ENCODE peak calls at places on chromosome 6, in eight cellular contexts. One of them, this sample, is unnamed.

GRCh38 chr6:101741474-101742171 is 348.1 kb downstream of the GRIK2 start:
- DNase-seq in upper lobe of right lung: no peak
- DNase-seq in HEK293T: no peak
- DNase-seq in fibroblast of lung: no peak
- DNase-seq in NCI-H2029: no peak
- DNase-seq in uterus: no peak
- DNase-seq in breast epithelium: no peak
- DNase-seq in stimulated activated CD4-positive, alpha-beta T cell treated with anti-CD3 and anti-CD28 coated beads, Interleukin-2, amount 100 ng/mL, for 48 hours: no peak
- DNase-seq in this sample: no peak

GRCh38 chr6:7734707-7735383 is 8.9 kb downstream of the BMP6 start:
- DNase-seq in upper lobe of right lung: no peak
- DNase-seq in HEK293T: no peak
- DNase-seq in fibroblast of lung: no peak
- DNase-seq in NCI-H2029: no peak
- DNase-seq in uterus: no peak
- DNase-seq in breast epithelium: no peak
- DNase-seq in stimulated activated CD4-positive, alpha-beta T cell treated with anti-CD3 and anti-CD28 coated beads, Interleukin-2, amount 100 ng/mL, for 48 hours: no peak
- DNase-seq in this sample: no peak

GRCh38 chr6:158413814-158414563 is 101.7 kb downstream of the TULP4 start:
- DNase-seq in upper lobe of right lung: no peak
- DNase-seq in HEK293T: no peak
- DNase-seq in fibroblast of lung: no peak
- DNase-seq in NCI-H2029: no peak
- DNase-seq in uterus: no peak
- DNase-seq in breast epithelium: no peak
- DNase-seq in stimulated activated CD4-positive, alpha-beta T cell treated with anti-CD3 and anti-CD28 coated beads, Interleukin-2, amount 100 ng/mL, for 48 hours: no peak
- DNase-seq in this sample: no peak

GRCh38 chr6:166683477-166683876 is 56.4 kb upstream of the RPS6KA2 start:
- DNase-seq in upper lobe of right lung: peak; percentile 22
- DNase-seq in HEK293T: no peak
- DNase-seq in fibroblast of lung: peak; percentile 37
- DNase-seq in NCI-H2029: no peak
- DNase-seq in uterus: no peak
- DNase-seq in breast epithelium: no peak
- DNase-seq in stimulated activated CD4-positive, alpha-beta T cell treated with anti-CD3 and anti-CD28 coated beads, Interleukin-2, amount 100 ng/mL, for 48 hours: no peak
- DNase-seq in this sample: no peak

GRCh38 chr6:170374571-170375444 is 68.2 kb downstream of the FAM120B start:
- DNase-seq in upper lobe of right lung: no peak
- DNase-seq in HEK293T: no peak
- DNase-seq in fibroblast of lung: peak; percentile 10
- DNase-seq in NCI-H2029: no peak
- DNase-seq in uterus: no peak
- DNase-seq in breast epithelium: no peak
- DNase-seq in stimulated activated CD4-positive, alpha-beta T cell treated with anti-CD3 and anti-CD28 coated beads, Interleukin-2, amount 100 ng/mL, for 48 hours: no peak
- DNase-seq in this sample: no peak

GRCh38 chr6:33492093-33492492 is 37.7 kb downstream of the ZBTB9 start:
- DNase-seq in upper lobe of right lung: no peak
- DNase-seq in HEK293T: no peak
- DNase-seq in fibroblast of lung: no peak
- DNase-seq in NCI-H2029: no peak
- DNase-seq in uterus: no peak
- DNase-seq in breast epithelium: no peak
- DNase-seq in stimulated activated CD4-positive, alpha-beta T cell treated with anti-CD3 and anti-CD28 coated beads, Interleukin-2, amount 100 ng/mL, for 48 hours: no peak
- DNase-seq in this sample: no peak

GRCh38 chr6:136250686-136251008 is 536 bp upstream of the MTFR2 start:
- DNase-seq in upper lobe of right lung: no peak
- DNase-seq in HEK293T: no peak
- DNase-seq in fibroblast of lung: no peak
- DNase-seq in NCI-H2029: no peak
- DNase-seq in uterus: no peak
- DNase-seq in breast epithelium: no peak
- DNase-seq in stimulated activated CD4-positive, alpha-beta T cell treated with anti-CD3 and anti-CD28 coated beads, Interleukin-2, amount 100 ng/mL, for 48 hours: no peak
- DNase-seq in this sample: no peak

GRCh38 chr6:12246900-12247299 is 43.3 kb upstream of the EDN1 start:
- DNase-seq in upper lobe of right lung: no peak
- DNase-seq in HEK293T: no peak
- DNase-seq in fibroblast of lung: no peak
- DNase-seq in NCI-H2029: no peak
- DNase-seq in uterus: no peak
- DNase-seq in breast epithelium: no peak
- DNase-seq in stimulated activated CD4-positive, alpha-beta T cell treated with anti-CD3 and anti-CD28 coated beads, Interleukin-2, amount 100 ng/mL, for 48 hours: no peak
- DNase-seq in this sample: no peak

GRCh38 chr6:130760006-130760405 is 67.2 kb upstream of the SMLR1 start:
- DNase-seq in upper lobe of right lung: no peak
- DNase-seq in HEK293T: peak; percentile 50
- DNase-seq in fibroblast of lung: peak; percentile 61
- DNase-seq in NCI-H2029: no peak
- DNase-seq in uterus: no peak
- DNase-seq in breast epithelium: no peak
- DNase-seq in stimulated activated CD4-positive, alpha-beta T cell treated with anti-CD3 and anti-CD28 coated beads, Interleukin-2, amount 100 ng/mL, for 48 hours: no peak
- DNase-seq in this sample: no peak

GRCh38 chr6:138765896-138766487 is 7.6 kb upstream of the CCDC28A start:
- DNase-seq in upper lobe of right lung: no peak
- DNase-seq in HEK293T: peak; percentile 31
- DNase-seq in fibroblast of lung: peak; percentile 70
- DNase-seq in NCI-H2029: no peak
- DNase-seq in uterus: no peak
- DNase-seq in breast epithelium: no peak
- DNase-seq in stimulated activated CD4-positive, alpha-beta T cell treated with anti-CD3 and anti-CD28 coated beads, Interleukin-2, amount 100 ng/mL, for 48 hours: no peak
- DNase-seq in this sample: no peak

GRCh38 chr6:158232445-158233213 is 64.5 kb downstream of the GTF2H5 start:
- DNase-seq in upper lobe of right lung: peak; percentile 85
- DNase-seq in HEK293T: peak; percentile 69
- DNase-seq in fibroblast of lung: peak; percentile 68
- DNase-seq in NCI-H2029: peak; percentile 57
- DNase-seq in uterus: peak; percentile 51
- DNase-seq in breast epithelium: peak; percentile 86
- DNase-seq in stimulated activated CD4-positive, alpha-beta T cell treated with anti-CD3 and anti-CD28 coated beads, Interleukin-2, amount 100 ng/mL, for 48 hours: peak; percentile 25
- DNase-seq in this sample: peak; percentile 93

GRCh38 chr6:109117346-109118035 is 22.2 kb downstream of the CEP57L1 start:
- DNase-seq in upper lobe of right lung: no peak
- DNase-seq in HEK293T: no peak
- DNase-seq in fibroblast of lung: no peak
- DNase-seq in NCI-H2029: no peak
- DNase-seq in uterus: no peak
- DNase-seq in breast epithelium: no peak
- DNase-seq in stimulated activated CD4-positive, alpha-beta T cell treated with anti-CD3 and anti-CD28 coated beads, Interleukin-2, amount 100 ng/mL, for 48 hours: no peak
- DNase-seq in this sample: no peak

GRCh38 chr6:39251406-39251805 is 22.1 kb upstream of the KCNK5 start:
- DNase-seq in upper lobe of right lung: no peak
- DNase-seq in HEK293T: no peak
- DNase-seq in fibroblast of lung: no peak
- DNase-seq in NCI-H2029: peak; percentile 91
- DNase-seq in uterus: no peak
- DNase-seq in breast epithelium: no peak
- DNase-seq in stimulated activated CD4-positive, alpha-beta T cell treated with anti-CD3 and anti-CD28 coated beads, Interleukin-2, amount 100 ng/mL, for 48 hours: no peak
- DNase-seq in this sample: no peak

GRCh38 chr6:128719786-128720185 is 163.2 kb upstream of the LAMA2 start:
- DNase-seq in upper lobe of right lung: no peak
- DNase-seq in HEK293T: no peak
- DNase-seq in fibroblast of lung: no peak
- DNase-seq in NCI-H2029: no peak
- DNase-seq in uterus: no peak
- DNase-seq in breast epithelium: no peak
- DNase-seq in stimulated activated CD4-positive, alpha-beta T cell treated with anti-CD3 and anti-CD28 coated beads, Interleukin-2, amount 100 ng/mL, for 48 hours: no peak
- DNase-seq in this sample: no peak

GRCh38 chr6:140051521-140052455 is 677.3 kb upstream of the CITED2 start:
- DNase-seq in upper lobe of right lung: no peak
- DNase-seq in HEK293T: no peak
- DNase-seq in fibroblast of lung: peak; percentile 90
- DNase-seq in NCI-H2029: no peak
- DNase-seq in uterus: no peak
- DNase-seq in breast epithelium: no peak
- DNase-seq in stimulated activated CD4-positive, alpha-beta T cell treated with anti-CD3 and anti-CD28 coated beads, Interleukin-2, amount 100 ng/mL, for 48 hours: no peak
- DNase-seq in this sample: no peak

GRCh38 chr6:7805088-7805756 is 79.3 kb downstream of the BMP6 start:
- DNase-seq in upper lobe of right lung: no peak
- DNase-seq in HEK293T: no peak
- DNase-seq in fibroblast of lung: no peak
- DNase-seq in NCI-H2029: peak; percentile 74
- DNase-seq in uterus: no peak
- DNase-seq in breast epithelium: no peak
- DNase-seq in stimulated activated CD4-positive, alpha-beta T cell treated with anti-CD3 and anti-CD28 coated beads, Interleukin-2, amount 100 ng/mL, for 48 hours: no peak
- DNase-seq in this sample: no peak

GRCh38 chr6:110002676-110003075 is 24.6 kb downstream of the GPR6 start:
- DNase-seq in upper lobe of right lung: no peak
- DNase-seq in HEK293T: no peak
- DNase-seq in fibroblast of lung: no peak
- DNase-seq in NCI-H2029: no peak
- DNase-seq in uterus: no peak
- DNase-seq in breast epithelium: no peak
- DNase-seq in stimulated activated CD4-positive, alpha-beta T cell treated with anti-CD3 and anti-CD28 coated beads, Interleukin-2, amount 100 ng/mL, for 48 hours: no peak
- DNase-seq in this sample: no peak

GRCh38 chr6:84033523-84034451 is at the start of gene MRAP2:
- DNase-seq in upper lobe of right lung: peak; percentile 76
- DNase-seq in HEK293T: peak; percentile 53
- DNase-seq in fibroblast of lung: no peak
- DNase-seq in NCI-H2029: peak; percentile 40
- DNase-seq in uterus: peak; percentile 14
- DNase-seq in breast epithelium: no peak
- DNase-seq in stimulated activated CD4-positive, alpha-beta T cell treated with anti-CD3 and anti-CD28 coated beads, Interleukin-2, amount 100 ng/mL, for 48 hours: no peak
- DNase-seq in this sample: no peak

GRCh38 chr6:166005846-166006592 is 161.6 kb downstream of the TBXT start:
- DNase-seq in upper lobe of right lung: no peak
- DNase-seq in HEK293T: peak; percentile 83
- DNase-seq in fibroblast of lung: peak; percentile 93
- DNase-seq in NCI-H2029: no peak
- DNase-seq in uterus: peak; percentile 85
- DNase-seq in breast epithelium: no peak
- DNase-seq in stimulated activated CD4-positive, alpha-beta T cell treated with anti-CD3 and anti-CD28 coated beads, Interleukin-2, amount 100 ng/mL, for 48 hours: no peak
- DNase-seq in this sample: peak; percentile 85

GRCh38 chr6:75611702-75612375 is 10.2 kb downstream of the SENP6 start:
- DNase-seq in upper lobe of right lung: no peak
- DNase-seq in HEK293T: no peak
- DNase-seq in fibroblast of lung: no peak
- DNase-seq in NCI-H2029: no peak
- DNase-seq in uterus: no peak
- DNase-seq in breast epithelium: no peak
- DNase-seq in stimulated activated CD4-positive, alpha-beta T cell treated with anti-CD3 and anti-CD28 coated beads, Interleukin-2, amount 100 ng/mL, for 48 hours: peak; percentile 23
- DNase-seq in this sample: no peak

GRCh38 chr6:80143312-80143960 is 37.0 kb downstream of the BCKDHB start:
- DNase-seq in upper lobe of right lung: no peak
- DNase-seq in HEK293T: no peak
- DNase-seq in fibroblast of lung: peak; percentile 96
- DNase-seq in NCI-H2029: peak; percentile 30
- DNase-seq in uterus: peak; percentile 57
- DNase-seq in breast epithelium: peak; percentile 52
- DNase-seq in stimulated activated CD4-positive, alpha-beta T cell treated with anti-CD3 and anti-CD28 coated beads, Interleukin-2, amount 100 ng/mL, for 48 hours: no peak
- DNase-seq in this sample: no peak

GRCh38 chr6:102223942-102224341 is 830.4 kb downstream of the GRIK2 start:
- DNase-seq in upper lobe of right lung: no peak
- DNase-seq in HEK293T: no peak
- DNase-seq in fibroblast of lung: no peak
- DNase-seq in NCI-H2029: no peak
- DNase-seq in uterus: no peak
- DNase-seq in breast epithelium: no peak
- DNase-seq in stimulated activated CD4-positive, alpha-beta T cell treated with anti-CD3 and anti-CD28 coated beads, Interleukin-2, amount 100 ng/mL, for 48 hours: no peak
- DNase-seq in this sample: no peak

GRCh38 chr6:147654103-147654845 is 145.8 kb downstream of the SAMD5 start:
- DNase-seq in upper lobe of right lung: no peak
- DNase-seq in HEK293T: no peak
- DNase-seq in fibroblast of lung: peak; percentile 11
- DNase-seq in NCI-H2029: no peak
- DNase-seq in uterus: no peak
- DNase-seq in breast epithelium: no peak
- DNase-seq in stimulated activated CD4-positive, alpha-beta T cell treated with anti-CD3 and anti-CD28 coated beads, Interleukin-2, amount 100 ng/mL, for 48 hours: no peak
- DNase-seq in this sample: no peak

GRCh38 chr6:17418281-17419188 is 25.1 kb downstream of the CAP2 start:
- DNase-seq in upper lobe of right lung: no peak
- DNase-seq in HEK293T: no peak
- DNase-seq in fibroblast of lung: no peak
- DNase-seq in NCI-H2029: no peak
- DNase-seq in uterus: no peak
- DNase-seq in breast epithelium: no peak
- DNase-seq in stimulated activated CD4-positive, alpha-beta T cell treated with anti-CD3 and anti-CD28 coated beads, Interleukin-2, amount 100 ng/mL, for 48 hours: no peak
- DNase-seq in this sample: no peak

GRCh38 chr6:88997365-88997764 is 33.9 kb upstream of the RNGTT start:
- DNase-seq in upper lobe of right lung: no peak
- DNase-seq in HEK293T: no peak
- DNase-seq in fibroblast of lung: no peak
- DNase-seq in NCI-H2029: no peak
- DNase-seq in uterus: no peak
- DNase-seq in breast epithelium: no peak
- DNase-seq in stimulated activated CD4-positive, alpha-beta T cell treated with anti-CD3 and anti-CD28 coated beads, Interleukin-2, amount 100 ng/mL, for 48 hours: no peak
- DNase-seq in this sample: no peak

GRCh38 chr6:148085651-148086321 is 256.9 kb upstream of the SASH1 start:
- DNase-seq in upper lobe of right lung: no peak
- DNase-seq in HEK293T: no peak
- DNase-seq in fibroblast of lung: no peak
- DNase-seq in NCI-H2029: no peak
- DNase-seq in uterus: no peak
- DNase-seq in breast epithelium: no peak
- DNase-seq in stimulated activated CD4-positive, alpha-beta T cell treated with anti-CD3 and anti-CD28 coated beads, Interleukin-2, amount 100 ng/mL, for 48 hours: no peak
- DNase-seq in this sample: no peak

GRCh38 chr6:45548657-45549515 is 171.2 kb upstream of the SUPT3H start:
- DNase-seq in upper lobe of right lung: no peak
- DNase-seq in HEK293T: no peak
- DNase-seq in fibroblast of lung: no peak
- DNase-seq in NCI-H2029: no peak
- DNase-seq in uterus: no peak
- DNase-seq in breast epithelium: no peak
- DNase-seq in stimulated activated CD4-positive, alpha-beta T cell treated with anti-CD3 and anti-CD28 coated beads, Interleukin-2, amount 100 ng/mL, for 48 hours: no peak
- DNase-seq in this sample: no peak

GRCh38 chr6:24547243-24547642 is 52.5 kb downstream of the ALDH5A1 start:
- DNase-seq in upper lobe of right lung: no peak
- DNase-seq in HEK293T: peak; percentile 56
- DNase-seq in fibroblast of lung: no peak
- DNase-seq in NCI-H2029: no peak
- DNase-seq in uterus: no peak
- DNase-seq in breast epithelium: no peak
- DNase-seq in stimulated activated CD4-positive, alpha-beta T cell treated with anti-CD3 and anti-CD28 coated beads, Interleukin-2, amount 100 ng/mL, for 48 hours: peak; percentile 28
- DNase-seq in this sample: no peak

GRCh38 chr6:37171141-37171969 is 1.4 kb downstream of the PIM1 start:
- DNase-seq in upper lobe of right lung: peak; percentile 78
- DNase-seq in HEK293T: no peak
- DNase-seq in fibroblast of lung: no peak
- DNase-seq in NCI-H2029: peak; percentile 42
- DNase-seq in uterus: peak; percentile 63
- DNase-seq in breast epithelium: peak; percentile 54
- DNase-seq in stimulated activated CD4-positive, alpha-beta T cell treated with anti-CD3 and anti-CD28 coated beads, Interleukin-2, amount 100 ng/mL, for 48 hours: no peak
- DNase-seq in this sample: no peak

GRCh38 chr6:121335111-121336008 is 1.1 kb upstream of the TBC1D32 start:
- DNase-seq in upper lobe of right lung: no peak
- DNase-seq in HEK293T: no peak
- DNase-seq in fibroblast of lung: no peak
- DNase-seq in NCI-H2029: no peak
- DNase-seq in uterus: no peak
- DNase-seq in breast epithelium: no peak
- DNase-seq in stimulated activated CD4-positive, alpha-beta T cell treated with anti-CD3 and anti-CD28 coated beads, Interleukin-2, amount 100 ng/mL, for 48 hours: no peak
- DNase-seq in this sample: no peak

GRCh38 chr6:21731411-21732031 is 138.0 kb downstream of the SOX4 start:
- DNase-seq in upper lobe of right lung: no peak
- DNase-seq in HEK293T: no peak
- DNase-seq in fibroblast of lung: peak; percentile 52
- DNase-seq in NCI-H2029: peak; percentile 57
- DNase-seq in uterus: no peak
- DNase-seq in breast epithelium: no peak
- DNase-seq in stimulated activated CD4-positive, alpha-beta T cell treated with anti-CD3 and anti-CD28 coated beads, Interleukin-2, amount 100 ng/mL, for 48 hours: no peak
- DNase-seq in this sample: no peak

GRCh38 chr6:10140824-10141223 is 274.1 kb downstream of the TFAP2A start:
- DNase-seq in upper lobe of right lung: no peak
- DNase-seq in HEK293T: no peak
- DNase-seq in fibroblast of lung: no peak
- DNase-seq in NCI-H2029: peak; percentile 83
- DNase-seq in uterus: no peak
- DNase-seq in breast epithelium: no peak
- DNase-seq in stimulated activated CD4-positive, alpha-beta T cell treated with anti-CD3 and anti-CD28 coated beads, Interleukin-2, amount 100 ng/mL, for 48 hours: no peak
- DNase-seq in this sample: no peak

This sample was measured in chondrocyte.